ENCODE peak calls at places on chromosomes 12 and 14, in four cellular contexts. N is aorta, P is astrocyte of the spinal cord, Q is SK-N-SH. S is an unnamed sample.

GRCh38 chr12:96225003-96225855 is 31.1 kb downstream of the ELK3 start:
- DNase-seq in N (no peak), P (peak), Q (peak), S (no peak)

GRCh38 chr14:36751116-36751515 is 89.5 kb downstream of the PAX9 start:
- DNase-seq in N (no peak), P (no peak), Q (no peak), S (no peak)

GRCh38 chr14:34718750-34719304 is 4.4 kb upstream of the CFL2 start:
- DNase-seq in N (no peak), P (peak), Q (no peak), S (no peak)

GRCh38 chr12:128660532-128661215 is 163.1 kb downstream of the SLC15A4 start:
- DNase-seq in N (no peak), P (no peak), Q (no peak), S (no peak)

GRCh38 chr12:28988384-28988704 is 160.7 kb upstream of the FAR2 start:
- DNase-seq in N (no peak), P (no peak), Q (no peak), S (no peak)

GRCh38 chr12:104547239-104547638 is 90.5 kb downstream of the CHST11 start:
- DNase-seq in N (no peak), P (no peak), Q (no peak), S (no peak)

GRCh38 chr12:123075591-123076171 is 75.2 kb downstream of the PITPNM2 start:
- DNase-seq in N (no peak), P (peak), Q (no peak), S (peak)

GRCh38 chr12:112847708-112848337 is 56.3 kb downstream of the RPH3A start:
- DNase-seq in N (no peak), P (no peak), Q (no peak), S (no peak)

GRCh38 chr12:88947486-88948043 is 367.3 kb upstream of the KITLG start:
- DNase-seq in N (no peak), P (no peak), Q (no peak), S (no peak)

GRCh38 chr12:89162704-89163261 is 189.5 kb downstream of the DUSP6 start:
- DNase-seq in N (peak), P (peak), Q (no peak), S (no peak)

GRCh38 chr12:132852496-132852895 is 23.8 kb upstream of the GOLGA3 start:
- DNase-seq in N (no peak), P (no peak), Q (no peak), S (no peak)

GRCh38 chr14:24806061-24806678 is 172.2 kb upstream of the GZMB start:
- DNase-seq in N (peak), P (peak), Q (peak), S (no peak)

GRCh38 chr12:105676694-105677093 is 346.2 kb downstream of the C12orf75 start:
- DNase-seq in N (peak), P (no peak), Q (no peak), S (no peak)

S was measured in CD4-positive, alpha-beta memory T cell.